ENCODE peak calls at places on chromosomes 6 and 20, in ten cellular contexts. M, H, Q, L, P, W, I, J, T and N are unnamed samples.

GRCh38 chr6:111748247-111748647 is 125.0 kb downstream of the FYN start:
- DNase-seq in M (no peak), H (no peak), Q (no peak), L (no peak), P (no peak), W (no peak), I (no peak), J (no peak), T (no peak), N (no peak)

GRCh38 chr20:4961746-4962145 is 39.6 kb downstream of the SLC23A2 start:
- DNase-seq in M (peak), H (peak), Q (no peak), L (no peak), P (no peak), W (no peak), I (peak), J (no peak), T (no peak), N (no peak)

GRCh38 chr6:128024976-128025375 is 124.1 kb upstream of the THEMIS start:
- DNase-seq in M (no peak), H (no peak), Q (no peak), L (no peak), P (no peak), W (no peak), I (no peak), J (no peak), T (no peak), N (no peak)

GRCh38 chr6:34094474-34095135 is 51.3 kb downstream of the GRM4 start:
- DNase-seq in M (no peak), H (no peak), Q (no peak), L (no peak), P (no peak), W (no peak), I (no peak), J (no peak), T (no peak), N (no peak)

GRCh38 chr20:63121246-63121645 is 94.7 kb downstream of the YTHDF1 start:
- DNase-seq in M (no peak), H (no peak), Q (peak), L (no peak), P (peak), W (no peak), I (no peak), J (no peak), T (no peak), N (no peak)

GRCh38 chr6:15690451-15690961 is 27.7 kb upstream of the DTNBP1 start:
- DNase-seq in M (no peak), H (no peak), Q (no peak), L (no peak), P (no peak), W (no peak), I (no peak), J (no peak), T (no peak), N (no peak)

GRCh38 chr20:51749674-51750036 is 18.5 kb downstream of the ATP9A start:
- DNase-seq in M (no peak), H (peak), Q (no peak), L (no peak), P (no peak), W (no peak), I (no peak), J (no peak), T (no peak), N (no peak)

GRCh38 chr6:3825331-3825831 is 23.8 kb upstream of the FAM50B start:
- DNase-seq in M (peak), H (peak), Q (peak), L (peak), P (no peak), W (peak), I (peak), J (no peak), T (no peak), N (no peak)

GRCh38 chr6:5403076-5403475 is 141.8 kb downstream of the FARS2 start:
- DNase-seq in M (no peak), H (no peak), Q (no peak), L (no peak), P (no peak), W (no peak), I (no peak), J (no peak), T (no peak), N (no peak)

GRCh38 chr6:7542065-7542877 is 800 bp downstream of the DSP start:
- DNase-seq in M (peak), H (peak), Q (no peak), L (no peak), P (no peak), W (peak), I (no peak), J (peak), T (no peak), N (peak)

GRCh38 chr6:108091288-108091687 is 16.7 kb upstream of the OSTM1 start:
- DNase-seq in M (no peak), H (no peak), Q (no peak), L (no peak), P (no peak), W (no peak), I (no peak), J (no peak), T (no peak), N (peak)

GRCh38 chr6:111030008-111031006 is 48.5 kb downstream of the RPF2 start:
- DNase-seq in M (peak), H (no peak), Q (no peak), L (no peak), P (no peak), W (no peak), I (peak), J (peak), T (no peak), N (peak)

GRCh38 chr6:158894192-158894591 is 75.0 kb upstream of the EZR start:
- DNase-seq in M (no peak), H (peak), Q (no peak), L (no peak), P (no peak), W (no peak), I (no peak), J (no peak), T (no peak), N (no peak)

GRCh38 chr6:122610690-122611455 is 668 bp downstream of the PKIB start:
- DNase-seq in M (peak), H (peak), Q (no peak), L (no peak), P (no peak), W (peak), I (peak), J (peak), T (no peak), N (no peak)

GRCh38 chr6:129215916-129216525 is 333.1 kb downstream of the LAMA2 start:
- DNase-seq in M (no peak), H (no peak), Q (no peak), L (no peak), P (no peak), W (no peak), I (no peak), J (no peak), T (no peak), N (no peak)

GRCh38 chr6:142316791-142317368 is 15.1 kb downstream of the ADGRG6 start:
- DNase-seq in M (no peak), H (no peak), Q (no peak), L (no peak), P (no peak), W (no peak), I (no peak), J (no peak), T (no peak), N (no peak)

GRCh38 chr6:63663147-63663877 is 27.7 kb downstream of the PHF3 start:
- DNase-seq in M (no peak), H (peak), Q (no peak), L (no peak), P (no peak), W (no peak), I (no peak), J (no peak), T (no peak), N (no peak)

GRCh38 chr20:25669826-25670422 is 26.7 kb downstream of the ZNF337 start:
- DNase-seq in M (no peak), H (peak), Q (no peak), L (no peak), P (no peak), W (no peak), I (no peak), J (no peak), T (no peak), N (peak)

GRCh38 chr20:61959301-61959700 is 106.4 kb downstream of the TAF4 start:
- DNase-seq in M (no peak), H (peak), Q (peak), L (peak), P (no peak), W (no peak), I (no peak), J (no peak), T (no peak), N (no peak)

GRCh38 chr20:64107736-64108457 is 532 bp upstream of the NPBWR2 start:
- DNase-seq in M (peak), H (no peak), Q (peak), L (no peak), P (peak), W (no peak), I (no peak), J (peak), T (no peak), N (no peak)

GRCh38 chr6:14037402-14038277 is 79.9 kb upstream of the CD83 start:
- DNase-seq in M (no peak), H (no peak), Q (no peak), L (no peak), P (no peak), W (no peak), I (no peak), J (no peak), T (no peak), N (no peak)

GRCh38 chr6:15264902-15265761 is 19.3 kb downstream of the JARID2 start:
- DNase-seq in M (no peak), H (no peak), Q (no peak), L (no peak), P (no peak), W (no peak), I (no peak), J (no peak), T (no peak), N (no peak)

GRCh38 chr6:125104425-125104824 is 49.1 kb upstream of the TPD52L1 start:
- DNase-seq in M (no peak), H (no peak), Q (no peak), L (no peak), P (no peak), W (no peak), I (no peak), J (no peak), T (no peak), N (no peak)

GRCh38 chr6:40957616-40958492 is 81.2 kb downstream of the UNC5CL start:
- DNase-seq in M (no peak), H (peak), Q (no peak), L (no peak), P (no peak), W (no peak), I (no peak), J (no peak), T (no peak), N (peak)

GRCh38 chr6:108968325-108968724 is 120.1 kb downstream of the ARMC2 start:
- DNase-seq in M (no peak), H (no peak), Q (no peak), L (no peak), P (no peak), W (no peak), I (no peak), J (no peak), T (no peak), N (no peak)

GRCh38 chr6:14997507-14997906 is 248.4 kb upstream of the JARID2 start:
- DNase-seq in M (no peak), H (no peak), Q (peak), L (no peak), P (no peak), W (no peak), I (no peak), J (no peak), T (no peak), N (no peak)

GRCh38 chr6:152129606-152130249 is 322.2 kb downstream of the ESR1 start:
- DNase-seq in M (no peak), H (no peak), Q (no peak), L (peak), P (no peak), W (no peak), I (peak), J (no peak), T (no peak), N (no peak)

GRCh38 chr6:140271759-140272377 is 897.4 kb upstream of the CITED2 start:
- DNase-seq in M (no peak), H (no peak), Q (no peak), L (no peak), P (no peak), W (no peak), I (no peak), J (no peak), T (peak), N (no peak)

GRCh38 chr20:17963114-17963897 is 5.3 kb downstream of the SNX5 start:
- DNase-seq in M (no peak), H (no peak), Q (no peak), L (no peak), P (no peak), W (no peak), I (no peak), J (no peak), T (no peak), N (no peak)

GRCh38 chr6:117502580-117502979 is 20.1 kb downstream of the DCBLD1 start:
- DNase-seq in M (no peak), H (no peak), Q (no peak), L (no peak), P (no peak), W (no peak), I (no peak), J (no peak), T (no peak), N (no peak)

GRCh38 chr20:38920851-38921250 is 5.4 kb upstream of the FAM83D start:
- DNase-seq in M (no peak), H (no peak), Q (no peak), L (no peak), P (no peak), W (no peak), I (no peak), J (no peak), T (no peak), N (no peak)

DNA sequence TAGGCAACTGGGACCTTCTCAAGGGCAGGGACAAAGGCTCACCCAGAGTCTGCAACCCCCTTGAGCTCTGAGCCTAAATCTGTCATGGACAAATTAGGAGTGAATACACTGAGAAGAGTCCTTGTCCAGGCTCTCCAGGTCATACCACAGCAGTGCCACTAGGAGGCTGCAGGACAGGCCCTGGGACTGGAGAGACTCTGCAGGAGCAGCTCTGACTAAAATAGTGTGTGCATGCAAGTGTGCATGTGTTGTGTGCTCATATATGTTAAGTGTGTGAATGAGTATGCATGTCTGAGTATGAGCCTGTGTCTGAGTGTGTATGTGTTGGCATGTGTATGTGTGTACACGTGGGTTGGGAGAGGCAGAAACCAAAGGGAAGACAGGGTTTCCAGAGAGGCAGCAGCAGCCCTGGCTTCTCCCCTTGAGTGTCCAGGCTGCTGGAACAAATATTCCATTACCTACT is 27.1 kb downstream of the MRPL14 start:
- DNase-seq in M (no peak), H (peak), Q (no peak), L (no peak), P (no peak), W (peak), I (no peak), J (no peak), T (no peak), N (no peak)
- TF ChIP-seq CTCF in M (peak), H (peak), Q (peak), L (no peak), P (peak), W (peak), I (no peak), J (peak), T (peak), N (peak)

DNA sequence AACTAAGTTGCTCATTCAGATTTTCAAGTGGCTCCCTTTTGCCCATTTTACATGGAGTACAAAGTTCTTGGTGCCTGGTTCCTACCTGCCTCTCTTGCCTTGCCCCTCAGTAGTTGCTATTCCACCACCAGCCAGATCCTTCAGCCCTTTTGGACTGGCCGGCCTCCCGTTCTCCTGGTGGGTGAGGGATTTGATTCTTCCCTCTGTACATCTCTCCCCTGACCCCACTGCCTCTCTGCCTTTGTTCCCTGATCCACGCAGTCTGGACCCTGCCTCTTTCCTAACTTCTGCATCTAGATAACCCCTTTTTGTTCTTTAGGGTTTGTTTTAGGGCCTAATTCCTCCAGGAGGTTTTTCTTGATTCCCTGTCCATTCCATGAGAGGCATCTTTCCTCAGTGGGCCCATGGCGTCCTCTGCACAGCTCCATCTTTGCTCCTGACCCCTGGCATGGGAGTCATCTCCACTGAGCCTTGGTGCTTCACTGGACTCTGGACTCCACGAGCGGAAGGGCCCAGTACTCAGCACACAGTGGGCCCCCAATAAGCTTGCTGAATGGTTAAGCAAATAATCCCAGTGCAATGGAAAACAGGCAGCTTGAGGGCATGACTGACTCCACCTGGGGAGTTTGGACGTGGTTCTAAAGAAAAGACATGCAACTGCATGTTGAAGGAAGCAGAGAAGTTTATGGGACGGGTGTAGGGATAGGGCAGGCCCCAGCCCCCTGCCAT is 309.3 kb upstream of the SUPT3H start:
- DNase-seq in M (no peak), H (no peak), Q (no peak), L (no peak), P (no peak), W (no peak), I (no peak), J (no peak), T (no peak), N (peak)
- H3K27ac ChIP-seq in M (no peak), H (no peak), Q (no peak), L (no peak), P (no peak), W (no peak), I (no peak), J (no peak), T (no peak), N (no peak)

DNA sequence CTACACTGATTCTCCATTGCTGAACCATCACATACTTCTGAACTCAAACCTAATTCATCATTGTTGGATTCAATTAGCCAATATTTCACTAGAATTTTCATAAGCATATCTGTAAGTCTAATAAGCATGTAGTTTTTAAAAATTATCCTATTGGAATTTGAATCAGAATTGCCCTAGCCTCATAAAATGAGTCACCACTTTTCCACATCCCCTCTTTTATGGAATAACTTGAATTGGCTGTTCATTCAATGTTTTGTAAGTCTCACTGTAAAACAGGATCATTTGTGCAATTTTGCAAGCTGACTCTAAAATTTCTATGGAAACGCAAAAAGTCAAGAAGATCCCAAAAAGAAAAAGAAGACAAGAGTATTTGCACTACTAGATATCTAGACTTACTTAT is 141.0 kb downstream of the HACE1 start:
- DNase-seq in M (no peak), H (no peak), Q (no peak), L (no peak), P (no peak), W (no peak), I (no peak), J (no peak), T (no peak), N (no peak)
- TF ChIP-seq EP300 in M (no peak), H (no peak), Q (no peak), L (no peak), P (no peak), W (no peak), I (no peak), J (no peak), T (no peak), N (no peak)

DNA sequence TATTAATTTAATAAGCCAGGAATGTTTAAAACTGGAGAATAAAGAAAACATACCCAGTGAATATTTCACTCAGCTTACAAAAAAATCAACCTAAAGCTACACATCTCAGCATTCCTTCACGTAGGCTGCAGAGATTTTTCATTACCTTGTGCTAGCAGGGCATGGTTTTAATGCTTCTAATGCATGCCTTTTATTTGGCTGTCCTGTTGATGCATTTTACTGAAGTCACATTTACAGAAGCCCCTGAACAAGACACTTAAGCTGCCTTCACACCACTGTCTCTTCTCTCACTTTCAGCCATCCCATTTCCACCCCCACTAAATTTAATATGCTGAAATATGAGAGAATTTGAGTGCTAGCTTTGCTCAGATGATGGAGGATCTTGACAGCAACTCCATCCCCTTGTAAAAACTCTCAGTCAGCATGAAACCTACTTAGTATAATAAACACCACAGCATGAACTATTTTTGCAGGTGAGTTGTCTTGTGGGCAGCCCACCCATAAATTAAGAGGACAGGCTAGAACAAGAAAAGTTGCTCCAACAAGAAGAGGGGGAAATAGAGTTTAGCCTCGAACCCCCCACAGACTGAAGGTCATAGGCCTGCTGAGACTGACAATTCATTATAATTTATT is 159.4 kb downstream of the SIM1 start:
- DNase-seq in M (no peak), H (no peak), Q (no peak), L (no peak), P (no peak), W (no peak), I (no peak), J (no peak), T (no peak), N (no peak)
- TF ChIP-seq CTCF in M (no peak), H (no peak), Q (no peak), L (no peak), P (no peak), W (no peak), I (no peak), J (no peak), T (no peak), N (no peak)

DNA sequence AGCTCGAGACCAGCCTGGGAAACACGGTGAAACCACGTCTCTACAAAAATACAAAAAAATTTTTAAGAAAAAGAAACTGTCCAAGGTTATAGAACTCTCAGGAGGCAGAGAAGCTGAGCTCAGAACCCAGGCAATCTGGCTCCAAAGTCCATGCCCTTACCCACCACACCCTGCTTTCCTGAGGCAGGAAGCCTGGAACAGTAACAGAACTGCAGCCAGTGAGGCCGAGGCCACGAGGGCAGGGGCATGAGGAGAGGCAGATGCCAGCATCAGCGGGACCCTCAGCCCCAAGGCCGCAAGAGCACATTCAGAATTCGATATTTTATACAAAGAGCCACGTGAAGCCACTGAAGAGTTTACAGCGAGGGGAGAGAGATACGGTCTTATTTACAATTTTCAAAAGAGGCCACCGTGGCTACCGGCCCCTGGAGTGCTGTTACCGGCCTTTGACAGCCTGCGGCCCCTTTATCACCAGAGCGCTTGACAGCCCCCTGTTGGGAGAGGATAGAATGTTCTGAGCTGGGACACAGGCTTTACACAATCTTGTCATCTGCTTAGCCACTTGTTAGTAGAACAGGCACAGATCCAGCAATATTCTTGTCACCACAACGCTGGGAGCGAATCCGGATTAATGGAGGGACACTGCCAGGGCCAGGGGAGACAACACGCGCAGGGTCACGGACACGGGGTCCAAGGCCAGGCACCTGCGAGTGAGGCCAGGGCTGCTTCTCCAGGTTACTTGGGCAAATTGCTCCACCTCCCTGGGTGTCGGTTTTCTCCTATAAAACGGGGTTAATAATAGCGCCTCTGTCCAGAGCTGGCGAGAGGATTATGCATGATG is 5.6 kb downstream of the SPATA2 start:
- DNase-seq in M (no peak), H (no peak), Q (no peak), L (no peak), P (no peak), W (no peak), I (no peak), J (peak), T (no peak), N (no peak)
- H3K27ac ChIP-seq in M (peak), H (no peak), Q (no peak), L (no peak), P (no peak), W (peak), I (peak), J (peak), T (no peak), N (peak)

GRCh38 chr6:1615651-1616420 is 6.1 kb downstream of the FOXC1 start:
- DNase-seq in M (no peak), H (no peak), Q (no peak), L (no peak), P (no peak), W (no peak), I (no peak), J (no peak), T (no peak), N (no peak)
- TF ChIP-seq EP300 in M (no peak), H (no peak), Q (no peak), L (no peak), P (no peak), W (no peak), I (no peak), J (no peak), T (no peak), N (no peak)